ENCODE peak calls at places on chromosomes 16 and 17, in nine cellular contexts. One of them, this sample, is unnamed.

GRCh38 chr17:1031711-1032110 is 34.8 kb downstream of the TIMM22 start:
- DNase-seq in esophagus squamous epithelium: no peak
- DNase-seq in right lobe of liver: no peak
- DNase-seq in sigmoid colon: peak
- DNase-seq in testis: peak
- DNase-seq in tibial nerve: no peak
- DNase-seq in heart left ventricle: peak
- DNase-seq in prostate gland: peak
- DNase-seq in lower leg skin: no peak
- DNase-seq in this sample: no peak

GRCh38 chr17:40817103-40817682 is 5.2 kb downstream of the KRT10 start:
- DNase-seq in esophagus squamous epithelium: no peak
- DNase-seq in right lobe of liver: no peak
- DNase-seq in sigmoid colon: no peak
- DNase-seq in testis: no peak
- DNase-seq in tibial nerve: no peak
- DNase-seq in heart left ventricle: no peak
- DNase-seq in prostate gland: no peak
- DNase-seq in lower leg skin: no peak
- DNase-seq in this sample: no peak

GRCh38 chr16:67910162-67910561 is 17.1 kb downstream of the PSKH1 start:
- DNase-seq in esophagus squamous epithelium: no peak
- DNase-seq in right lobe of liver: no peak
- DNase-seq in sigmoid colon: no peak
- DNase-seq in testis: no peak
- DNase-seq in tibial nerve: no peak
- DNase-seq in heart left ventricle: no peak
- DNase-seq in prostate gland: no peak
- DNase-seq in lower leg skin: no peak
- DNase-seq in this sample: no peak

GRCh38 chr17:59899099-59899498 is 6.2 kb downstream of the RPS6KB1 start:
- DNase-seq in esophagus squamous epithelium: no peak
- DNase-seq in right lobe of liver: no peak
- DNase-seq in sigmoid colon: no peak
- DNase-seq in testis: no peak
- DNase-seq in tibial nerve: no peak
- DNase-seq in heart left ventricle: no peak
- DNase-seq in prostate gland: no peak
- DNase-seq in lower leg skin: no peak
- DNase-seq in this sample: peak

GRCh38 chr17:59154721-59155438 is at the start of gene SKA2:
- DNase-seq in esophagus squamous epithelium: peak
- DNase-seq in right lobe of liver: peak
- DNase-seq in sigmoid colon: peak
- DNase-seq in testis: peak
- DNase-seq in tibial nerve: peak
- DNase-seq in heart left ventricle: peak
- DNase-seq in prostate gland: peak
- DNase-seq in lower leg skin: peak
- DNase-seq in this sample: peak

GRCh38 chr17:44878627-44879221 is 20.5 kb downstream of the EFTUD2 start:
- DNase-seq in esophagus squamous epithelium: no peak
- DNase-seq in right lobe of liver: no peak
- DNase-seq in sigmoid colon: no peak
- DNase-seq in testis: peak
- DNase-seq in tibial nerve: no peak
- DNase-seq in heart left ventricle: no peak
- DNase-seq in prostate gland: no peak
- DNase-seq in lower leg skin: no peak
- DNase-seq in this sample: peak

GRCh38 chr16:55324491-55325447 is 766 bp downstream of the IRX6 start:
- DNase-seq in esophagus squamous epithelium: no peak
- DNase-seq in right lobe of liver: no peak
- DNase-seq in sigmoid colon: no peak
- DNase-seq in testis: no peak
- DNase-seq in tibial nerve: no peak
- DNase-seq in heart left ventricle: no peak
- DNase-seq in prostate gland: no peak
- DNase-seq in lower leg skin: peak
- DNase-seq in this sample: no peak

GRCh38 chr17:57940653-57941329 is 14.4 kb downstream of the CUEDC1 start:
- DNase-seq in esophagus squamous epithelium: no peak
- DNase-seq in right lobe of liver: no peak
- DNase-seq in sigmoid colon: peak
- DNase-seq in testis: no peak
- DNase-seq in tibial nerve: no peak
- DNase-seq in heart left ventricle: no peak
- DNase-seq in prostate gland: no peak
- DNase-seq in lower leg skin: no peak
- DNase-seq in this sample: no peak

GRCh38 chr16:56789360-56789759 is 59.4 kb downstream of the NUP93 start:
- DNase-seq in esophagus squamous epithelium: no peak
- DNase-seq in right lobe of liver: no peak
- DNase-seq in sigmoid colon: no peak
- DNase-seq in testis: peak
- DNase-seq in tibial nerve: no peak
- DNase-seq in heart left ventricle: no peak
- DNase-seq in prostate gland: peak
- DNase-seq in lower leg skin: no peak
- DNase-seq in this sample: peak

GRCh38 chr17:66647391-66647983 is 187.4 kb upstream of the CACNG5 start:
- DNase-seq in esophagus squamous epithelium: no peak
- DNase-seq in right lobe of liver: no peak
- DNase-seq in sigmoid colon: no peak
- DNase-seq in testis: no peak
- DNase-seq in tibial nerve: no peak
- DNase-seq in heart left ventricle: no peak
- DNase-seq in prostate gland: no peak
- DNase-seq in lower leg skin: no peak
- DNase-seq in this sample: no peak

GRCh38 chr16:61419771-61420170 is 616.5 kb downstream of the CDH8 start:
- DNase-seq in esophagus squamous epithelium: no peak
- DNase-seq in right lobe of liver: no peak
- DNase-seq in sigmoid colon: no peak
- DNase-seq in testis: no peak
- DNase-seq in tibial nerve: no peak
- DNase-seq in heart left ventricle: no peak
- DNase-seq in prostate gland: no peak
- DNase-seq in lower leg skin: no peak
- DNase-seq in this sample: no peak

GRCh38 chr17:48547839-48548686 is 3.2 kb upstream of the HOXB2 start:
- DNase-seq in esophagus squamous epithelium: no peak
- DNase-seq in right lobe of liver: no peak
- DNase-seq in sigmoid colon: peak
- DNase-seq in testis: no peak
- DNase-seq in tibial nerve: no peak
- DNase-seq in heart left ventricle: no peak
- DNase-seq in prostate gland: no peak
- DNase-seq in lower leg skin: no peak
- DNase-seq in this sample: peak

GRCh38 chr17:34820922-34821321 is 140.3 kb downstream of the CCT6B start:
- DNase-seq in esophagus squamous epithelium: no peak
- DNase-seq in right lobe of liver: no peak
- DNase-seq in sigmoid colon: no peak
- DNase-seq in testis: no peak
- DNase-seq in tibial nerve: no peak
- DNase-seq in heart left ventricle: no peak
- DNase-seq in prostate gland: no peak
- DNase-seq in lower leg skin: no peak
- DNase-seq in this sample: no peak

GRCh38 chr17:9367186-9367585 is 208.4 kb downstream of the STX8 start:
- DNase-seq in esophagus squamous epithelium: no peak
- DNase-seq in right lobe of liver: no peak
- DNase-seq in sigmoid colon: no peak
- DNase-seq in testis: no peak
- DNase-seq in tibial nerve: no peak
- DNase-seq in heart left ventricle: no peak
- DNase-seq in prostate gland: no peak
- DNase-seq in lower leg skin: no peak
- DNase-seq in this sample: no peak

DNA sequence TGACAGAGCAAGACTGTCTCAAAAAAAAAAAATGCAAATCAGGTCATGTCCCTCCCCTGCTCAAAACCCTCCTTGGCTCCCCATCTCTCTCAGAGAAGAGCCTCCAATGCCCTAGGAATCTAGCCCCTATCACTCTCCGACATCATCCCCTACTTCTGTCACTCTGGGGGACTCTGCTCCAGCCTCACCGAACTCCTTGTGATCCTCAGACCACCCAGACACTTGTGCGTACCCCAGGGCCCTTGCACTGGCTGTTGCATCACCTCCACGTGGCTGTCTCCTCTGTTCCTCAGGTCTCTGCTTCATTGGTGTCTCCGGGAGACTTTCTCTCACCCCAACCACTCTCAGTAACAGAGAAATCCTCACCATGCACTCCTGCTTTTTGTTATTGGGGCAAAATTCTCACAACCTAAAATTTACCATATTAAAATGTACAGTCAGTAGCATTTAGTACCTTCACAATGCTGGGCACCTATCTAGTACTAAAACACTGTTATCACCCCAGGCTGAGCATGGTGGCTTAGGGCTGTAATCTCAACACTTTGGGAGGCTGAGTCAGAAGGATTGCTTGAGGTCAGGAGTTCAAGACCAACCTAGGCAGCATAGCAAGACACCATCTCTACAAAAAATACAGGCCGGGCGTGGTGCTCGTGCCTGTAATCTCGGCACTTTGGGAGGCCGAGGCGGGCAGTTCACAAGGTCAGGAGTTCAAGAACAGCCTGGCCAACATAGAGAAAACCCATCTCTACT is 15.2 kb downstream of the PLA2G10 start:
- DNase-seq in esophagus squamous epithelium: no peak
- DNase-seq in right lobe of liver: no peak
- DNase-seq in sigmoid colon: no peak
- DNase-seq in testis: no peak
- DNase-seq in tibial nerve: no peak
- DNase-seq in heart left ventricle: no peak
- DNase-seq in prostate gland: no peak
- DNase-seq in lower leg skin: no peak
- DNase-seq in this sample: no peak
- TF ChIP-seq POLR2A in esophagus squamous epithelium: no peak
- TF ChIP-seq POLR2A in right lobe of liver: no peak
- TF ChIP-seq POLR2A in sigmoid colon: no peak
- TF ChIP-seq POLR2A in testis: no peak
- TF ChIP-seq POLR2A in tibial nerve: no peak
- TF ChIP-seq POLR2A in heart left ventricle: no peak
- TF ChIP-seq POLR2A in prostate gland: no peak
- TF ChIP-seq POLR2A in lower leg skin: no peak
- TF ChIP-seq POLR2A in this sample: no peak

GRCh38 chr16:31010539-31010938 is at the start of gene STX1B:
- DNase-seq in esophagus squamous epithelium: no peak
- DNase-seq in right lobe of liver: no peak
- DNase-seq in sigmoid colon: no peak
- DNase-seq in testis: peak
- DNase-seq in tibial nerve: no peak
- DNase-seq in heart left ventricle: no peak
- DNase-seq in prostate gland: no peak
- DNase-seq in lower leg skin: peak
- DNase-seq in this sample: no peak
- TF ChIP-seq POLR2A in esophagus squamous epithelium: no peak
- TF ChIP-seq POLR2A in right lobe of liver: no peak
- TF ChIP-seq POLR2A in sigmoid colon: no peak
- TF ChIP-seq POLR2A in testis: no peak
- TF ChIP-seq POLR2A in tibial nerve: no peak
- TF ChIP-seq POLR2A in heart left ventricle: no peak
- TF ChIP-seq POLR2A in prostate gland: no peak
- TF ChIP-seq POLR2A in lower leg skin: no peak
- TF ChIP-seq POLR2A in this sample: no peak

GRCh38 chr17:78039581-78039980 is 81.1 kb downstream of the TNRC6C start:
- DNase-seq in esophagus squamous epithelium: no peak
- DNase-seq in right lobe of liver: no peak
- DNase-seq in sigmoid colon: no peak
- DNase-seq in testis: no peak
- DNase-seq in tibial nerve: no peak
- DNase-seq in heart left ventricle: no peak
- DNase-seq in prostate gland: no peak
- DNase-seq in lower leg skin: no peak
- DNase-seq in this sample: no peak

GRCh38 chr17:78042542-78042941 is 84.0 kb downstream of the TNRC6C start:
- DNase-seq in esophagus squamous epithelium: no peak
- DNase-seq in right lobe of liver: no peak
- DNase-seq in sigmoid colon: no peak
- DNase-seq in testis: no peak
- DNase-seq in tibial nerve: no peak
- DNase-seq in heart left ventricle: no peak
- DNase-seq in prostate gland: no peak
- DNase-seq in lower leg skin: no peak
- DNase-seq in this sample: no peak

GRCh38 chr17:78041401-78042179 is 83.1 kb downstream of the TNRC6C start:
- DNase-seq in esophagus squamous epithelium: no peak
- DNase-seq in right lobe of liver: no peak
- DNase-seq in sigmoid colon: no peak
- DNase-seq in testis: no peak
- DNase-seq in tibial nerve: no peak
- DNase-seq in heart left ventricle: no peak
- DNase-seq in prostate gland: no peak
- DNase-seq in lower leg skin: no peak
- DNase-seq in this sample: no peak

GRCh38 chr17:78038748-78039288 is 80.3 kb downstream of the TNRC6C start:
- DNase-seq in esophagus squamous epithelium: no peak
- DNase-seq in right lobe of liver: no peak
- DNase-seq in sigmoid colon: no peak
- DNase-seq in testis: no peak
- DNase-seq in tibial nerve: no peak
- DNase-seq in heart left ventricle: no peak
- DNase-seq in prostate gland: peak
- DNase-seq in lower leg skin: no peak
- DNase-seq in this sample: no peak

GRCh38 chr17:78040561-78041400 is 82.3 kb downstream of the TNRC6C start:
- DNase-seq in esophagus squamous epithelium: no peak
- DNase-seq in right lobe of liver: peak
- DNase-seq in sigmoid colon: peak
- DNase-seq in testis: peak
- DNase-seq in tibial nerve: no peak
- DNase-seq in heart left ventricle: peak
- DNase-seq in prostate gland: peak
- DNase-seq in lower leg skin: peak
- DNase-seq in this sample: peak
- TF ChIP-seq POLR2A in esophagus squamous epithelium: no peak
- TF ChIP-seq POLR2A in right lobe of liver: no peak
- TF ChIP-seq POLR2A in sigmoid colon: no peak
- TF ChIP-seq POLR2A in testis: no peak
- TF ChIP-seq POLR2A in tibial nerve: no peak
- TF ChIP-seq POLR2A in heart left ventricle: no peak
- TF ChIP-seq POLR2A in prostate gland: no peak
- TF ChIP-seq POLR2A in lower leg skin: no peak
- TF ChIP-seq POLR2A in this sample: peak

DNA sequence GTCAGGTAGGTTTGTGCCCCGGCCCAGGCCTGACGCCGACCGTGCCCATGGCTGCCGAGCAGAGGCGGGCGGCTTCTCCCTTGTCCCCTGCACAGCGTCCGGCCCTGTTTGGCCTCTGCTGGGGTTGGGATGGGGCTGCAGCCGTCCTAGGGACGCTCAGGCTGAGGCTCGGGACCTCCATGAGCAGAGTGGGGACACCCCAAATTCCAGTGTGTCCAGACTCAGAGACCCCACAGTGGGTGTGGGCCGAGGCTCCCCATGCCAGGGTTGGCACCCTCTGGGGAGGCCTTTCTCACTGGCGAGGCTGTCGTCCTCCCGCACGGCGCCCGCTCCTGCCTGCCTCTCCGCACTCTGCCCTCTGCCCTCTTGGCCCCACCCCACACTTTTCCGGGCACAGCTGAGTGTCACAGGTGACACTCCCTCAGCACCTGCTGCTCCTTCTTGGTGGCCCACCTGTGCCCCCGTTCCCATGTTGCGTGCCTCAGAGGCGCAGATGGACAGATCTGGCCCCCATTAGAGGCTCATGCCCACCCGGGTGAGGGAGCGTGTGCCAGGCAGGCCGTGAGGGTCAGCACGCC is 16.1 kb downstream of the TRAF7 start:
- DNase-seq in esophagus squamous epithelium: no peak
- DNase-seq in right lobe of liver: no peak
- DNase-seq in sigmoid colon: no peak
- DNase-seq in testis: no peak
- DNase-seq in tibial nerve: no peak
- DNase-seq in heart left ventricle: no peak
- DNase-seq in prostate gland: no peak
- DNase-seq in lower leg skin: no peak
- DNase-seq in this sample: no peak
- TF ChIP-seq POLR2A in esophagus squamous epithelium: no peak
- TF ChIP-seq POLR2A in right lobe of liver: no peak
- TF ChIP-seq POLR2A in sigmoid colon: no peak
- TF ChIP-seq POLR2A in testis: no peak
- TF ChIP-seq POLR2A in tibial nerve: no peak
- TF ChIP-seq POLR2A in heart left ventricle: no peak
- TF ChIP-seq POLR2A in prostate gland: no peak
- TF ChIP-seq POLR2A in lower leg skin: no peak
- TF ChIP-seq POLR2A in this sample: no peak